ENCODE peak calls at places on chromosomes 11 and 22, in seven cellular contexts. One of them, this sample, is unnamed.

GRCh38 chr11:1023811-1024596 is 12.5 kb downstream of the MUC6 start:
- DNase-seq in AG10803: no peak
- DNase-seq in PC-3: no peak
- DNase-seq in A549: no peak
- DNase-seq in foreskin fibroblast: no peak
- DNase-seq in bronchial epithelial cell: no peak
- DNase-seq in Peyer's patch: no peak
- DNase-seq in this sample: no peak

GRCh38 chr11:19379465-19379864 is 138.7 kb upstream of the E2F8 start:
- DNase-seq in AG10803: no peak
- DNase-seq in PC-3: no peak
- DNase-seq in A549: no peak
- DNase-seq in foreskin fibroblast: no peak
- DNase-seq in bronchial epithelial cell: no peak
- DNase-seq in Peyer's patch: no peak
- DNase-seq in this sample: peak

GRCh38 chr11:117273550-117274289 is 17.4 kb upstream of the BACE1-AS start:
- DNase-seq in AG10803: peak
- DNase-seq in PC-3: no peak
- DNase-seq in A549: peak
- DNase-seq in foreskin fibroblast: peak
- DNase-seq in bronchial epithelial cell: peak
- DNase-seq in Peyer's patch: no peak
- DNase-seq in this sample: peak

GRCh38 chr11:107044503-107044902 is 26.2 kb upstream of the GUCY1A2 start:
- DNase-seq in AG10803: no peak
- DNase-seq in PC-3: peak
- DNase-seq in A549: no peak
- DNase-seq in foreskin fibroblast: no peak
- DNase-seq in bronchial epithelial cell: peak
- DNase-seq in Peyer's patch: no peak
- DNase-seq in this sample: peak

GRCh38 chr11:48012051-48012391 is 31.7 kb downstream of the PTPRJ start:
- DNase-seq in AG10803: no peak
- DNase-seq in PC-3: no peak
- DNase-seq in A549: no peak
- DNase-seq in foreskin fibroblast: no peak
- DNase-seq in bronchial epithelial cell: no peak
- DNase-seq in Peyer's patch: no peak
- DNase-seq in this sample: no peak

GRCh38 chr11:106959800-106960199 is 58.5 kb downstream of the GUCY1A2 start:
- DNase-seq in AG10803: peak
- DNase-seq in PC-3: no peak
- DNase-seq in A549: no peak
- DNase-seq in foreskin fibroblast: no peak
- DNase-seq in bronchial epithelial cell: no peak
- DNase-seq in Peyer's patch: no peak
- DNase-seq in this sample: peak

GRCh38 chr11:119188067-119188466 is 2.8 kb downstream of the NHERF4 start:
- DNase-seq in AG10803: no peak
- DNase-seq in PC-3: no peak
- DNase-seq in A549: no peak
- DNase-seq in foreskin fibroblast: no peak
- DNase-seq in bronchial epithelial cell: no peak
- DNase-seq in Peyer's patch: no peak
- DNase-seq in this sample: no peak

GRCh38 chr22:17046949-17047348 is 37.9 kb upstream of the IL17RA start:
- DNase-seq in AG10803: no peak
- DNase-seq in PC-3: no peak
- DNase-seq in A549: no peak
- DNase-seq in foreskin fibroblast: no peak
- DNase-seq in bronchial epithelial cell: no peak
- DNase-seq in Peyer's patch: no peak
- DNase-seq in this sample: no peak

GRCh38 chr11:46597155-46597554 is 3.3 kb upstream of the AMBRA1 start:
- DNase-seq in AG10803: no peak
- DNase-seq in PC-3: no peak
- DNase-seq in A549: no peak
- DNase-seq in foreskin fibroblast: no peak
- DNase-seq in bronchial epithelial cell: no peak
- DNase-seq in Peyer's patch: no peak
- DNase-seq in this sample: no peak

GRCh38 chr22:28937206-28938025 is 54.0 kb downstream of the ZNRF3 start:
- DNase-seq in AG10803: no peak
- DNase-seq in PC-3: no peak
- DNase-seq in A549: no peak
- DNase-seq in foreskin fibroblast: no peak
- DNase-seq in bronchial epithelial cell: no peak
- DNase-seq in Peyer's patch: no peak
- DNase-seq in this sample: no peak

GRCh38 chr22:50087646-50088045 is 2.2 kb upstream of the MOV10L1 start:
- DNase-seq in AG10803: no peak
- DNase-seq in PC-3: no peak
- DNase-seq in A549: no peak
- DNase-seq in foreskin fibroblast: no peak
- DNase-seq in bronchial epithelial cell: no peak
- DNase-seq in Peyer's patch: no peak
- DNase-seq in this sample: no peak

GRCh38 chr11:7927635-7928034 is 3.4 kb downstream of the OR10A6 start:
- DNase-seq in AG10803: no peak
- DNase-seq in PC-3: peak
- DNase-seq in A549: no peak
- DNase-seq in foreskin fibroblast: no peak
- DNase-seq in bronchial epithelial cell: peak
- DNase-seq in Peyer's patch: no peak
- DNase-seq in this sample: peak

GRCh38 chr11:44607324-44607962 is 42.0 kb downstream of the CD82 start:
- DNase-seq in AG10803: peak
- DNase-seq in PC-3: no peak
- DNase-seq in A549: no peak
- DNase-seq in foreskin fibroblast: peak
- DNase-seq in bronchial epithelial cell: peak
- DNase-seq in Peyer's patch: no peak
- DNase-seq in this sample: no peak

GRCh38 chr22:28930357-28931007 is 47.1 kb downstream of the ZNRF3 start:
- DNase-seq in AG10803: no peak
- DNase-seq in PC-3: no peak
- DNase-seq in A549: no peak
- DNase-seq in foreskin fibroblast: no peak
- DNase-seq in bronchial epithelial cell: no peak
- DNase-seq in Peyer's patch: no peak
- DNase-seq in this sample: peak

GRCh38 chr11:1152316-1153104 is 5.2 kb upstream of the MUC5AC start:
- DNase-seq in AG10803: peak
- DNase-seq in PC-3: peak
- DNase-seq in A549: peak
- DNase-seq in foreskin fibroblast: no peak
- DNase-seq in bronchial epithelial cell: peak
- DNase-seq in Peyer's patch: peak
- DNase-seq in this sample: peak

GRCh38 chr11:57427692-57428082 is 766 bp upstream of the SLC43A3 start:
- DNase-seq in AG10803: peak
- DNase-seq in PC-3: no peak
- DNase-seq in A549: no peak
- DNase-seq in foreskin fibroblast: no peak
- DNase-seq in bronchial epithelial cell: peak
- DNase-seq in Peyer's patch: peak
- DNase-seq in this sample: peak

GRCh38 chr22:47328550-47329243 is 566.2 kb downstream of the TBC1D22A start:
- DNase-seq in AG10803: peak
- DNase-seq in PC-3: peak
- DNase-seq in A549: peak
- DNase-seq in foreskin fibroblast: peak
- DNase-seq in bronchial epithelial cell: peak
- DNase-seq in Peyer's patch: no peak
- DNase-seq in this sample: peak

GRCh38 chr11:47980093-47980906 is at the start of gene PTPRJ:
- DNase-seq in AG10803: peak
- DNase-seq in PC-3: peak
- DNase-seq in A549: peak
- DNase-seq in foreskin fibroblast: peak
- DNase-seq in bronchial epithelial cell: no peak
- DNase-seq in Peyer's patch: peak
- DNase-seq in this sample: peak

GRCh38 chr22:43116932-43117331 is 6.4 kb downstream of the BIK start:
- DNase-seq in AG10803: no peak
- DNase-seq in PC-3: no peak
- DNase-seq in A549: no peak
- DNase-seq in foreskin fibroblast: no peak
- DNase-seq in bronchial epithelial cell: no peak
- DNase-seq in Peyer's patch: no peak
- DNase-seq in this sample: no peak

GRCh38 chr11:14237333-14237988 is 121.5 kb downstream of the RRAS2 start:
- DNase-seq in AG10803: no peak
- DNase-seq in PC-3: no peak
- DNase-seq in A549: no peak
- DNase-seq in foreskin fibroblast: no peak
- DNase-seq in bronchial epithelial cell: no peak
- DNase-seq in Peyer's patch: peak
- DNase-seq in this sample: no peak

GRCh38 chr11:2737876-2738275 is 38.1 kb upstream of the KCNQ1OT1 start:
- DNase-seq in AG10803: peak
- DNase-seq in PC-3: peak
- DNase-seq in A549: no peak
- DNase-seq in foreskin fibroblast: no peak
- DNase-seq in bronchial epithelial cell: no peak
- DNase-seq in Peyer's patch: peak
- DNase-seq in this sample: no peak

GRCh38 chr22:39908121-39908520 is 7.2 kb downstream of the GRAP2 start:
- DNase-seq in AG10803: no peak
- DNase-seq in PC-3: no peak
- DNase-seq in A549: no peak
- DNase-seq in foreskin fibroblast: no peak
- DNase-seq in bronchial epithelial cell: no peak
- DNase-seq in Peyer's patch: no peak
- DNase-seq in this sample: no peak

GRCh38 chr11:118219696-118220095 is 5.1 kb downstream of the JAML start:
- DNase-seq in AG10803: no peak
- DNase-seq in PC-3: no peak
- DNase-seq in A549: no peak
- DNase-seq in foreskin fibroblast: no peak
- DNase-seq in bronchial epithelial cell: no peak
- DNase-seq in Peyer's patch: no peak
- DNase-seq in this sample: no peak

GRCh38 chr11:35943761-35944502 is at the start of gene LDLRAD3:
- DNase-seq in AG10803: peak
- DNase-seq in PC-3: peak
- DNase-seq in A549: peak
- DNase-seq in foreskin fibroblast: peak
- DNase-seq in bronchial epithelial cell: peak
- DNase-seq in Peyer's patch: peak
- DNase-seq in this sample: peak

GRCh38 chr11:35944503-35945136 is 758 bp downstream of the LDLRAD3 start:
- DNase-seq in AG10803: peak
- DNase-seq in PC-3: peak
- DNase-seq in A549: no peak
- DNase-seq in foreskin fibroblast: no peak
- DNase-seq in bronchial epithelial cell: no peak
- DNase-seq in Peyer's patch: no peak
- DNase-seq in this sample: peak

GRCh38 chr11:35943294-35943693 is 568 bp upstream of the LDLRAD3 start:
- DNase-seq in AG10803: no peak
- DNase-seq in PC-3: no peak
- DNase-seq in A549: no peak
- DNase-seq in foreskin fibroblast: no peak
- DNase-seq in bronchial epithelial cell: no peak
- DNase-seq in Peyer's patch: no peak
- DNase-seq in this sample: no peak

GRCh38 chr11:35946766-35947165 is 2.9 kb downstream of the LDLRAD3 start:
- DNase-seq in AG10803: no peak
- DNase-seq in PC-3: no peak
- DNase-seq in A549: no peak
- DNase-seq in foreskin fibroblast: no peak
- DNase-seq in bronchial epithelial cell: no peak
- DNase-seq in Peyer's patch: no peak
- DNase-seq in this sample: no peak

DNA sequence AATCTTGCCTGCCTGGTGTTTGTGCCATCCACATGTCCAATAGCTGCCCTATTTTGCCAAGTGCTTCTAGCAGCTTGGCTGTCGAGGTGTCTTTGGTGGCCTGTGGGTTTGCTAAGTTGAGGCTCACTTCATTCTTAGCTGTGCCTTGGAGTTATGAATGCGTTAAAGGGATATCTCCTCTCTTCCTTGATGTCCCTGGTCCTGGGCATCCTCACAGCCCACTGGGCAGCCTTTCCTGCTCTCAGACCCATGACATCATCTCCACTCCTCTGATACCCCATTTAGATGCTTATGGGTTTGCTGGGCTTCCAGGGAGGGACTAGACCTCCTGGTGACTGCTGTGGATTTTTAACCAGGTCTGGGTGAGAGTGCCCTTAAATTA is 1.3 kb downstream of the LDLRAD3 start:
- DNase-seq in AG10803: no peak
- DNase-seq in PC-3: no peak
- DNase-seq in A549: no peak
- DNase-seq in foreskin fibroblast: no peak
- DNase-seq in bronchial epithelial cell: no peak
- DNase-seq in Peyer's patch: no peak
- DNase-seq in this sample: no peak
- H3K4me3 ChIP-seq in AG10803: peak
- H3K4me3 ChIP-seq in PC-3: peak
- H3K4me3 ChIP-seq in A549: peak
- H3K4me3 ChIP-seq in foreskin fibroblast: peak
- H3K4me3 ChIP-seq in bronchial epithelial cell: peak
- H3K4me3 ChIP-seq in Peyer's patch: peak
- H3K4me3 ChIP-seq in this sample: peak

DNA sequence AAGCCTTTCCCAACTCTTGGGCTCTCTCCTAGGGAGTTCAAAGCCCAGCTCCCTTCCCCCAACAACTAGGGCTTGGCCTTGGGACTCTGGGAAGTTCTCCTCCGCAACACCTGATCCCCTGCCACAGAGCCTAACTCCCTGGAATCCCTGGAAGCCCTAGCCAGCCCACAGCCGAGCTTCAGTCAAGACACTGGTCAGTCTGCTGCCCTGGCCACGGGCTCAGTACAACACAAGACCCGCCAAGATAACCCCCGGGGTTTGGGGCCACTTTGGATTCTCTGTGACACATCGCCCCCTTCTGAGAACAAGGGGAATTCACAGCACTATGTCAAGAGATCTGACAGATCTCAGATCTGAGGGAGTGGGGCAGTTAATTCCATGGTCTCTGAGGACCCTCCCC is 58.3 kb downstream of the SLC22A12 start:
- DNase-seq in AG10803: no peak
- DNase-seq in PC-3: peak
- DNase-seq in A549: peak
- DNase-seq in foreskin fibroblast: no peak
- DNase-seq in bronchial epithelial cell: peak
- DNase-seq in Peyer's patch: no peak
- DNase-seq in this sample: peak
- TF ChIP-seq CTCF in AG10803: peak
- TF ChIP-seq CTCF in PC-3: peak
- TF ChIP-seq CTCF in A549: peak
- TF ChIP-seq CTCF in foreskin fibroblast: peak
- TF ChIP-seq CTCF in bronchial epithelial cell: peak
- TF ChIP-seq CTCF in Peyer's patch: no peak
- TF ChIP-seq CTCF in this sample: peak

GRCh38 chr22:45151503-45151902 is 12.2 kb upstream of the NUP50 start:
- DNase-seq in AG10803: no peak
- DNase-seq in PC-3: no peak
- DNase-seq in A549: no peak
- DNase-seq in foreskin fibroblast: no peak
- DNase-seq in bronchial epithelial cell: no peak
- DNase-seq in Peyer's patch: no peak
- DNase-seq in this sample: no peak
- H3K4me3 ChIP-seq in AG10803: no peak
- H3K4me3 ChIP-seq in PC-3: no peak
- H3K4me3 ChIP-seq in A549: no peak
- H3K4me3 ChIP-seq in foreskin fibroblast: no peak
- H3K4me3 ChIP-seq in bronchial epithelial cell: no peak
- H3K4me3 ChIP-seq in Peyer's patch: no peak
- H3K4me3 ChIP-seq in this sample: no peak

GRCh38 chr11:12280199-12280837 is 97.1 kb upstream of the PARVA start:
- DNase-seq in AG10803: no peak
- DNase-seq in PC-3: no peak
- DNase-seq in A549: no peak
- DNase-seq in foreskin fibroblast: no peak
- DNase-seq in bronchial epithelial cell: no peak
- DNase-seq in Peyer's patch: no peak
- DNase-seq in this sample: no peak
- TF ChIP-seq CTCF in AG10803: no peak
- TF ChIP-seq CTCF in PC-3: no peak
- TF ChIP-seq CTCF in A549: no peak
- TF ChIP-seq CTCF in foreskin fibroblast: no peak
- TF ChIP-seq CTCF in bronchial epithelial cell: no peak
- TF ChIP-seq CTCF in Peyer's patch: no peak
- TF ChIP-seq CTCF in this sample: no peak